ENCODE peak calls at places on chromosome 13, in nine cellular contexts. One of them, this sample, is unnamed.

GRCh38 chr13:33445476-33445875 is 159.9 kb upstream of the STARD13 start:
- DNase-seq in adrenal gland: no peak
- DNase-seq in CD4-positive, alpha-beta T cell: no peak
- DNase-seq in left lung: no peak
- DNase-seq in HepG2: no peak
- DNase-seq in gastrocnemius medialis: no peak
- DNase-seq in kidney: no peak
- DNase-seq in right atrium auricular region: no peak
- DNase-seq in type B pancreatic cell: no peak
- DNase-seq in this sample: no peak

GRCh38 chr13:79225487-79226232 is 180.4 kb downstream of the RBM26 start:
- DNase-seq in kidney: no peak
- DNase-seq in left lung: no peak
- DNase-seq in CD4-positive, alpha-beta T cell: no peak
- DNase-seq in right atrium auricular region: no peak
- DNase-seq in adrenal gland: no peak
- DNase-seq in HepG2: no peak
- DNase-seq in gastrocnemius medialis: no peak
- DNase-seq in type B pancreatic cell: no peak
- DNase-seq in this sample: no peak

GRCh38 chr13:76619631-76620030 is 266.6 kb downstream of the KCTD12 start:
- DNase-seq in HepG2: no peak
- DNase-seq in kidney: no peak
- DNase-seq in gastrocnemius medialis: no peak
- DNase-seq in right atrium auricular region: no peak
- DNase-seq in left lung: no peak
- DNase-seq in adrenal gland: no peak
- DNase-seq in CD4-positive, alpha-beta T cell: no peak
- DNase-seq in type B pancreatic cell: no peak
- DNase-seq in this sample: no peak

GRCh38 chr13:20924758-20925394 is 22.3 kb upstream of the XPO4 start:
- DNase-seq in kidney: no peak
- DNase-seq in adrenal gland: peak
- DNase-seq in HepG2: peak
- DNase-seq in type B pancreatic cell: peak
- DNase-seq in CD4-positive, alpha-beta T cell: peak
- DNase-seq in gastrocnemius medialis: peak
- DNase-seq in right atrium auricular region: peak
- DNase-seq in left lung: no peak
- DNase-seq in this sample: peak

GRCh38 chr13:42276683-42277082 is 4.7 kb downstream of the AKAP11 start:
- DNase-seq in CD4-positive, alpha-beta T cell: no peak
- DNase-seq in kidney: no peak
- DNase-seq in type B pancreatic cell: no peak
- DNase-seq in adrenal gland: no peak
- DNase-seq in right atrium auricular region: no peak
- DNase-seq in gastrocnemius medialis: no peak
- DNase-seq in left lung: no peak
- DNase-seq in HepG2: no peak
- DNase-seq in this sample: no peak

GRCh38 chr13:107866007-107866665 is 349.2 kb downstream of the LIG4 start:
- DNase-seq in kidney: peak
- DNase-seq in right atrium auricular region: no peak
- DNase-seq in gastrocnemius medialis: no peak
- DNase-seq in HepG2: no peak
- DNase-seq in left lung: peak
- DNase-seq in adrenal gland: peak
- DNase-seq in CD4-positive, alpha-beta T cell: no peak
- DNase-seq in type B pancreatic cell: peak
- DNase-seq in this sample: peak

GRCh38 chr13:37074703-37075102 is 15.2 kb upstream of the SUPT20H start:
- DNase-seq in CD4-positive, alpha-beta T cell: no peak
- DNase-seq in kidney: no peak
- DNase-seq in type B pancreatic cell: no peak
- DNase-seq in HepG2: no peak
- DNase-seq in adrenal gland: no peak
- DNase-seq in gastrocnemius medialis: no peak
- DNase-seq in left lung: no peak
- DNase-seq in right atrium auricular region: no peak
- DNase-seq in this sample: no peak

GRCh38 chr13:41613984-41614581 is 156.7 kb downstream of the RGCC start:
- DNase-seq in adrenal gland: peak
- DNase-seq in HepG2: peak
- DNase-seq in CD4-positive, alpha-beta T cell: no peak
- DNase-seq in right atrium auricular region: peak
- DNase-seq in left lung: no peak
- DNase-seq in type B pancreatic cell: no peak
- DNase-seq in gastrocnemius medialis: no peak
- DNase-seq in kidney: peak
- DNase-seq in this sample: no peak

GRCh38 chr13:45092668-45093067 is 27.6 kb upstream of the GTF2F2 start:
- DNase-seq in right atrium auricular region: no peak
- DNase-seq in left lung: no peak
- DNase-seq in CD4-positive, alpha-beta T cell: no peak
- DNase-seq in type B pancreatic cell: no peak
- DNase-seq in gastrocnemius medialis: no peak
- DNase-seq in kidney: no peak
- DNase-seq in HepG2: no peak
- DNase-seq in adrenal gland: no peak
- DNase-seq in this sample: no peak

GRCh38 chr13:42170029-42170428 is 101.9 kb upstream of the AKAP11 start:
- DNase-seq in HepG2: no peak
- DNase-seq in right atrium auricular region: no peak
- DNase-seq in adrenal gland: no peak
- DNase-seq in CD4-positive, alpha-beta T cell: no peak
- DNase-seq in gastrocnemius medialis: no peak
- DNase-seq in kidney: no peak
- DNase-seq in type B pancreatic cell: no peak
- DNase-seq in left lung: no peak
- DNase-seq in this sample: no peak

GRCh38 chr13:50125556-50126377 is 110.5 kb downstream of the KCNRG start:
- DNase-seq in adrenal gland: peak
- DNase-seq in right atrium auricular region: peak
- DNase-seq in gastrocnemius medialis: peak
- DNase-seq in kidney: peak
- DNase-seq in HepG2: peak
- DNase-seq in type B pancreatic cell: peak
- DNase-seq in CD4-positive, alpha-beta T cell: peak
- DNase-seq in left lung: peak
- DNase-seq in this sample: peak

GRCh38 chr13:31639443-31640163 is 99.7 kb upstream of the RXFP2 start:
- DNase-seq in left lung: no peak
- DNase-seq in adrenal gland: no peak
- DNase-seq in kidney: no peak
- DNase-seq in type B pancreatic cell: no peak
- DNase-seq in gastrocnemius medialis: no peak
- DNase-seq in HepG2: no peak
- DNase-seq in CD4-positive, alpha-beta T cell: no peak
- DNase-seq in right atrium auricular region: no peak
- DNase-seq in this sample: no peak

GRCh38 chr13:44573790-44574465 is 2.2 kb downstream of the TSC22D1 start:
- DNase-seq in right atrium auricular region: no peak
- DNase-seq in HepG2: peak
- DNase-seq in CD4-positive, alpha-beta T cell: no peak
- DNase-seq in type B pancreatic cell: no peak
- DNase-seq in kidney: no peak
- DNase-seq in adrenal gland: no peak
- DNase-seq in gastrocnemius medialis: peak
- DNase-seq in left lung: peak
- DNase-seq in this sample: no peak

GRCh38 chr13:45396548-45397095 is 21.6 kb downstream of the SLC25A30 start:
- DNase-seq in left lung: no peak
- DNase-seq in right atrium auricular region: no peak
- DNase-seq in kidney: no peak
- DNase-seq in HepG2: no peak
- DNase-seq in gastrocnemius medialis: no peak
- DNase-seq in adrenal gland: no peak
- DNase-seq in CD4-positive, alpha-beta T cell: no peak
- DNase-seq in type B pancreatic cell: no peak
- DNase-seq in this sample: no peak

GRCh38 chr13:111511805-111512504 is 191.5 kb downstream of the TEX29 start:
- DNase-seq in left lung: no peak
- DNase-seq in type B pancreatic cell: no peak
- DNase-seq in adrenal gland: no peak
- DNase-seq in right atrium auricular region: no peak
- DNase-seq in kidney: peak
- DNase-seq in gastrocnemius medialis: no peak
- DNase-seq in HepG2: no peak
- DNase-seq in CD4-positive, alpha-beta T cell: no peak
- DNase-seq in this sample: no peak

GRCh38 chr13:97912139-97912535 is 41.3 kb upstream of the IPO5 start:
- DNase-seq in kidney: no peak
- DNase-seq in left lung: no peak
- DNase-seq in HepG2: no peak
- DNase-seq in adrenal gland: no peak
- DNase-seq in gastrocnemius medialis: no peak
- DNase-seq in right atrium auricular region: no peak
- DNase-seq in type B pancreatic cell: no peak
- DNase-seq in CD4-positive, alpha-beta T cell: no peak
- DNase-seq in this sample: no peak

DNA sequence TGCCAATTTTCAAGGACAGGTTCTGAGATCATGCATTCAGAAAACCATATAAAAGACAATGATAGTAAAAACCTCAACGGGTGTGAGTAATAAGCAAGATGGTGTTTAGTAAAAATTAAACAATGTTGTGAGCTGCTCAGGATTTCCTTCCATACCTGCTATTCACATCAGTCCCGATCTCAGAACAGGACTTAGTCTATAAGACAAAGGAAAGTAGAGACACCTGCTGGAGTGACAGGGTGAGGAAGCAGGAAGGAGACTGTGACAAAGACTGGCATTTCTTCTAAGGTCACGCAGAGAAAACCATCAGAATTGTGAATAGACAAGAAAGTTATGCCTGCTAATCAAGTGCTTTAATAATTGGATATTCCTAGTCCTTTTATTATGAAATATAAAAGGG is 648.0 kb downstream of the DACH1 start:
- DNase-seq in right atrium auricular region: no peak
- DNase-seq in left lung: no peak
- DNase-seq in CD4-positive, alpha-beta T cell: no peak
- DNase-seq in type B pancreatic cell: no peak
- DNase-seq in kidney: no peak
- DNase-seq in adrenal gland: no peak
- DNase-seq in gastrocnemius medialis: no peak
- DNase-seq in HepG2: peak
- DNase-seq in this sample: no peak
- TF ChIP-seq CTCF in right atrium auricular region: no peak
- TF ChIP-seq CTCF in left lung: no peak
- TF ChIP-seq CTCF in CD4-positive, alpha-beta T cell: no peak
- TF ChIP-seq CTCF in type B pancreatic cell: peak
- TF ChIP-seq CTCF in kidney: no peak
- TF ChIP-seq CTCF in adrenal gland: no peak
- TF ChIP-seq CTCF in gastrocnemius medialis: no peak
- TF ChIP-seq CTCF in HepG2: peak
- TF ChIP-seq CTCF in this sample: no peak

GRCh38 chr13:110505594-110505993 is 55.9 kb downstream of the RAB20 start:
- DNase-seq in adrenal gland: no peak
- DNase-seq in CD4-positive, alpha-beta T cell: no peak
- DNase-seq in type B pancreatic cell: no peak
- DNase-seq in gastrocnemius medialis: no peak
- DNase-seq in right atrium auricular region: no peak
- DNase-seq in left lung: peak
- DNase-seq in kidney: peak
- DNase-seq in HepG2: no peak
- DNase-seq in this sample: no peak

GRCh38 chr13:110506396-110506795 is 55.1 kb downstream of the RAB20 start:
- DNase-seq in gastrocnemius medialis: no peak
- DNase-seq in kidney: peak
- DNase-seq in left lung: peak
- DNase-seq in CD4-positive, alpha-beta T cell: no peak
- DNase-seq in right atrium auricular region: no peak
- DNase-seq in type B pancreatic cell: no peak
- DNase-seq in HepG2: no peak
- DNase-seq in adrenal gland: no peak
- DNase-seq in this sample: no peak

GRCh38 chr13:110506859-110507566 is 54.5 kb downstream of the RAB20 start:
- DNase-seq in gastrocnemius medialis: no peak
- DNase-seq in adrenal gland: peak
- DNase-seq in CD4-positive, alpha-beta T cell: no peak
- DNase-seq in kidney: peak
- DNase-seq in left lung: no peak
- DNase-seq in HepG2: no peak
- DNase-seq in right atrium auricular region: peak
- DNase-seq in type B pancreatic cell: no peak
- DNase-seq in this sample: no peak

GRCh38 chr13:110509478-110509926 is 52.0 kb downstream of the RAB20 start:
- DNase-seq in kidney: peak
- DNase-seq in right atrium auricular region: no peak
- DNase-seq in HepG2: peak
- DNase-seq in adrenal gland: no peak
- DNase-seq in gastrocnemius medialis: no peak
- DNase-seq in type B pancreatic cell: no peak
- DNase-seq in CD4-positive, alpha-beta T cell: no peak
- DNase-seq in left lung: no peak
- DNase-seq in this sample: no peak

GRCh38 chr13:110507678-110508381 is 53.7 kb downstream of the RAB20 start:
- DNase-seq in type B pancreatic cell: no peak
- DNase-seq in gastrocnemius medialis: peak
- DNase-seq in adrenal gland: no peak
- DNase-seq in left lung: no peak
- DNase-seq in right atrium auricular region: no peak
- DNase-seq in HepG2: no peak
- DNase-seq in CD4-positive, alpha-beta T cell: no peak
- DNase-seq in kidney: peak
- DNase-seq in this sample: no peak
- TF ChIP-seq CTCF in type B pancreatic cell: no peak
- TF ChIP-seq CTCF in gastrocnemius medialis: peak
- TF ChIP-seq CTCF in adrenal gland: no peak
- TF ChIP-seq CTCF in left lung: peak
- TF ChIP-seq CTCF in right atrium auricular region: no peak
- TF ChIP-seq CTCF in HepG2: no peak
- TF ChIP-seq CTCF in CD4-positive, alpha-beta T cell: no peak
- TF ChIP-seq CTCF in kidney: peak
- TF ChIP-seq CTCF in this sample: no peak

GRCh38 chr13:84574851-84575250 is 692.6 kb upstream of the SLITRK1 start:
- DNase-seq in left lung: no peak
- DNase-seq in right atrium auricular region: no peak
- DNase-seq in gastrocnemius medialis: no peak
- DNase-seq in kidney: no peak
- DNase-seq in type B pancreatic cell: no peak
- DNase-seq in HepG2: no peak
- DNase-seq in CD4-positive, alpha-beta T cell: no peak
- DNase-seq in adrenal gland: no peak
- DNase-seq in this sample: no peak
- TF ChIP-seq CTCF in left lung: no peak
- TF ChIP-seq CTCF in right atrium auricular region: no peak
- TF ChIP-seq CTCF in gastrocnemius medialis: no peak
- TF ChIP-seq CTCF in kidney: no peak
- TF ChIP-seq CTCF in type B pancreatic cell: peak
- TF ChIP-seq CTCF in HepG2: no peak
- TF ChIP-seq CTCF in CD4-positive, alpha-beta T cell: no peak
- TF ChIP-seq CTCF in adrenal gland: no peak
- TF ChIP-seq CTCF in this sample: peak

DNA sequence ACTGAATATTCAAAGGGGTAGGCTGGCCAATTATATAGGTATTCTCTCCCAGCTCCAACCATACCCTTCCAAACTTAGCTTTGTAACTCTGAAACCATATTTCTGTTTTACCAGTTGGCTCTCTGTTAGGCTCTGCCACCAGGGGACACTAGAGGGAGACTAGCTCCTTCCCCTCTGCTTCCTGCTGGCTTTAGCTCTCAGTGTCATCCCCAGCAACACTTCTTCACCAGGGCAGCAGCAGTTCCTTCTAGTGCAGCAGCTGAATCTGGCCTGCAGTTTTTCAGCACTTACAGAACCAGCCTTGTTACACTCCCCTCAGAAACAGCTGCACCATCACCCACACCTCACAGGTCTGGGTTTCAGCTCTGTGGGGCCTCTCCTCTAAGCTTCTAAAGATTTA is 51.0 kb upstream of the DOCK9 start:
- DNase-seq in gastrocnemius medialis: no peak
- DNase-seq in kidney: no peak
- DNase-seq in right atrium auricular region: no peak
- DNase-seq in left lung: no peak
- DNase-seq in HepG2: no peak
- DNase-seq in CD4-positive, alpha-beta T cell: peak
- DNase-seq in adrenal gland: no peak
- DNase-seq in type B pancreatic cell: no peak
- DNase-seq in this sample: no peak
- TF ChIP-seq CTCF in gastrocnemius medialis: no peak
- TF ChIP-seq CTCF in kidney: peak
- TF ChIP-seq CTCF in right atrium auricular region: peak
- TF ChIP-seq CTCF in left lung: peak
- TF ChIP-seq CTCF in HepG2: peak
- TF ChIP-seq CTCF in CD4-positive, alpha-beta T cell: peak
- TF ChIP-seq CTCF in adrenal gland: no peak
- TF ChIP-seq CTCF in type B pancreatic cell: peak
- TF ChIP-seq CTCF in this sample: peak